ENCODE peak calls at places on chromosomes 11 and 22, in ten cellular contexts. One of them, this sample, is unnamed.

GRCh38 chr11:33257897-33258630 is 883 bp downstream of the HIPK3 start:
- DNase-seq in kidney: peak
- DNase-seq in adrenal gland: peak
- DNase-seq in right lobe of liver: peak
- DNase-seq in astrocyte of the cerebellum: no peak
- DNase-seq in lower leg skin: peak
- DNase-seq in GM12865: peak
- DNase-seq in dorsolateral prefrontal cortex: peak
- DNase-seq in PC-9: peak
- DNase-seq in psoas muscle: peak
- DNase-seq in this sample: peak

GRCh38 chr11:32034149-32034548 is 56.7 kb upstream of the RCN1 start:
- DNase-seq in kidney: no peak
- DNase-seq in adrenal gland: no peak
- DNase-seq in right lobe of liver: no peak
- DNase-seq in astrocyte of the cerebellum: peak
- DNase-seq in lower leg skin: no peak
- DNase-seq in GM12865: no peak
- DNase-seq in dorsolateral prefrontal cortex: no peak
- DNase-seq in PC-9: no peak
- DNase-seq in psoas muscle: no peak
- DNase-seq in this sample: no peak

GRCh38 chr11:12223771-12224536 is 113.6 kb downstream of the MICAL2 start:
- DNase-seq in kidney: no peak
- DNase-seq in adrenal gland: no peak
- DNase-seq in right lobe of liver: no peak
- DNase-seq in astrocyte of the cerebellum: no peak
- DNase-seq in lower leg skin: no peak
- DNase-seq in GM12865: no peak
- DNase-seq in dorsolateral prefrontal cortex: no peak
- DNase-seq in PC-9: peak
- DNase-seq in psoas muscle: no peak
- DNase-seq in this sample: no peak

GRCh38 chr11:75801362-75802021 is 13.5 kb upstream of the UVRAG start:
- DNase-seq in kidney: peak
- DNase-seq in adrenal gland: peak
- DNase-seq in right lobe of liver: no peak
- DNase-seq in astrocyte of the cerebellum: no peak
- DNase-seq in lower leg skin: no peak
- DNase-seq in GM12865: no peak
- DNase-seq in dorsolateral prefrontal cortex: no peak
- DNase-seq in PC-9: no peak
- DNase-seq in psoas muscle: no peak
- DNase-seq in this sample: no peak

GRCh38 chr11:92482502-92482901 is 257.9 kb downstream of the FAT3 start:
- DNase-seq in kidney: no peak
- DNase-seq in adrenal gland: no peak
- DNase-seq in right lobe of liver: no peak
- DNase-seq in astrocyte of the cerebellum: no peak
- DNase-seq in lower leg skin: no peak
- DNase-seq in GM12865: no peak
- DNase-seq in dorsolateral prefrontal cortex: no peak
- DNase-seq in PC-9: no peak
- DNase-seq in psoas muscle: no peak
- DNase-seq in this sample: no peak

GRCh38 chr11:2522636-2523255 is 77.9 kb downstream of the KCNQ1 start:
- DNase-seq in kidney: peak
- DNase-seq in adrenal gland: no peak
- DNase-seq in right lobe of liver: peak
- DNase-seq in astrocyte of the cerebellum: no peak
- DNase-seq in lower leg skin: peak
- DNase-seq in GM12865: no peak
- DNase-seq in dorsolateral prefrontal cortex: peak
- DNase-seq in PC-9: no peak
- DNase-seq in psoas muscle: peak
- DNase-seq in this sample: no peak

GRCh38 chr22:28907311-28908008 is 24.1 kb downstream of the ZNRF3 start:
- DNase-seq in kidney: no peak
- DNase-seq in adrenal gland: peak
- DNase-seq in right lobe of liver: no peak
- DNase-seq in astrocyte of the cerebellum: no peak
- DNase-seq in lower leg skin: no peak
- DNase-seq in GM12865: peak
- DNase-seq in dorsolateral prefrontal cortex: no peak
- DNase-seq in PC-9: no peak
- DNase-seq in psoas muscle: no peak
- DNase-seq in this sample: no peak

GRCh38 chr11:36222755-36223635 is 66.2 kb downstream of the COMMD9 start:
- DNase-seq in kidney: no peak
- DNase-seq in adrenal gland: no peak
- DNase-seq in right lobe of liver: no peak
- DNase-seq in astrocyte of the cerebellum: no peak
- DNase-seq in lower leg skin: no peak
- DNase-seq in GM12865: no peak
- DNase-seq in dorsolateral prefrontal cortex: no peak
- DNase-seq in PC-9: no peak
- DNase-seq in psoas muscle: no peak
- DNase-seq in this sample: no peak

GRCh38 chr11:61737636-61738386 is 14.6 kb upstream of the MYRF start:
- DNase-seq in kidney: no peak
- DNase-seq in adrenal gland: no peak
- DNase-seq in right lobe of liver: no peak
- DNase-seq in astrocyte of the cerebellum: no peak
- DNase-seq in lower leg skin: no peak
- DNase-seq in GM12865: no peak
- DNase-seq in dorsolateral prefrontal cortex: no peak
- DNase-seq in PC-9: no peak
- DNase-seq in psoas muscle: no peak
- DNase-seq in this sample: no peak

GRCh38 chr11:61738776-61739175 is 13.7 kb upstream of the MYRF start:
- DNase-seq in kidney: no peak
- DNase-seq in adrenal gland: no peak
- DNase-seq in right lobe of liver: no peak
- DNase-seq in astrocyte of the cerebellum: no peak
- DNase-seq in lower leg skin: no peak
- DNase-seq in GM12865: no peak
- DNase-seq in dorsolateral prefrontal cortex: no peak
- DNase-seq in PC-9: no peak
- DNase-seq in psoas muscle: no peak
- DNase-seq in this sample: no peak

GRCh38 chr11:61735391-61735790 is 17.0 kb upstream of the MYRF start:
- DNase-seq in kidney: peak
- DNase-seq in adrenal gland: no peak
- DNase-seq in right lobe of liver: no peak
- DNase-seq in astrocyte of the cerebellum: no peak
- DNase-seq in lower leg skin: no peak
- DNase-seq in GM12865: no peak
- DNase-seq in dorsolateral prefrontal cortex: no peak
- DNase-seq in PC-9: no peak
- DNase-seq in psoas muscle: no peak
- DNase-seq in this sample: no peak

GRCh38 chr11:61736310-61736709 is 16.1 kb upstream of the MYRF start:
- DNase-seq in kidney: no peak
- DNase-seq in adrenal gland: no peak
- DNase-seq in right lobe of liver: no peak
- DNase-seq in astrocyte of the cerebellum: no peak
- DNase-seq in lower leg skin: no peak
- DNase-seq in GM12865: no peak
- DNase-seq in dorsolateral prefrontal cortex: no peak
- DNase-seq in PC-9: no peak
- DNase-seq in psoas muscle: no peak
- DNase-seq in this sample: no peak

DNA sequence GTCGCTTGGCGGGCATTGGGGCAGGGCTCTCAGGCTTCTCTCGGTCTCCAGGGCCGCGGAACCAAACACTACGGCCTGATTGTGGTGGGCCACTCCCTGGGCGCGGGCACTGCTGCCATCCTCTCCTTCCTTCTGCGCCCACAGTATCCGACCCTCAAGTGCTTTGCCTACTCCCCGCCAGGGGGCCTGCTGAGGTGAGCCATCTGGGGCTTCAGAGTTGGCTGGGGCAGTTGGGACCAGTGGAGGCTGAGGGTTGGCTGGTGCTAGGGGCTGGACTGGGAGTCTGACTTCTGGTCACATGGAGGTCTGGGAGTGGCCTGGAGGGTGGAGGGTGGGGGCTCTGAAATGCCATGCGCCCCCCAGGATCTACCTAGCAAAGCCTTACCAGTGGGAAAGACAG is 15.3 kb upstream of the MYRF start:
- DNase-seq in kidney: no peak
- DNase-seq in adrenal gland: no peak
- DNase-seq in right lobe of liver: no peak
- DNase-seq in astrocyte of the cerebellum: no peak
- DNase-seq in lower leg skin: no peak
- DNase-seq in GM12865: peak
- DNase-seq in dorsolateral prefrontal cortex: no peak
- DNase-seq in PC-9: no peak
- DNase-seq in psoas muscle: no peak
- DNase-seq in this sample: no peak
- TF ChIP-seq CTCF in kidney: no peak
- TF ChIP-seq CTCF in adrenal gland: no peak
- TF ChIP-seq CTCF in right lobe of liver: no peak
- TF ChIP-seq CTCF in astrocyte of the cerebellum: no peak
- TF ChIP-seq CTCF in lower leg skin: no peak
- TF ChIP-seq CTCF in GM12865: peak
- TF ChIP-seq CTCF in dorsolateral prefrontal cortex: no peak
- TF ChIP-seq CTCF in PC-9: no peak
- TF ChIP-seq CTCF in psoas muscle: no peak
- TF ChIP-seq CTCF in this sample: no peak

GRCh38 chr22:21450320-21450831 is 16.8 kb upstream of the TMEM191C start:
- DNase-seq in kidney: peak
- DNase-seq in adrenal gland: peak
- DNase-seq in right lobe of liver: no peak
- DNase-seq in astrocyte of the cerebellum: no peak
- DNase-seq in lower leg skin: peak
- DNase-seq in GM12865: no peak
- DNase-seq in dorsolateral prefrontal cortex: no peak
- DNase-seq in PC-9: no peak
- DNase-seq in psoas muscle: peak
- DNase-seq in this sample: no peak

GRCh38 chr22:21448627-21449416 is 18.4 kb upstream of the TMEM191C start:
- DNase-seq in kidney: peak
- DNase-seq in adrenal gland: peak
- DNase-seq in right lobe of liver: no peak
- DNase-seq in astrocyte of the cerebellum: no peak
- DNase-seq in lower leg skin: peak
- DNase-seq in GM12865: no peak
- DNase-seq in dorsolateral prefrontal cortex: no peak
- DNase-seq in PC-9: no peak
- DNase-seq in psoas muscle: peak
- DNase-seq in this sample: no peak

GRCh38 chr22:21450858-21451331 is 16.3 kb upstream of the TMEM191C start:
- DNase-seq in kidney: peak
- DNase-seq in adrenal gland: peak
- DNase-seq in right lobe of liver: no peak
- DNase-seq in astrocyte of the cerebellum: no peak
- DNase-seq in lower leg skin: peak
- DNase-seq in GM12865: no peak
- DNase-seq in dorsolateral prefrontal cortex: no peak
- DNase-seq in PC-9: no peak
- DNase-seq in psoas muscle: no peak
- DNase-seq in this sample: no peak

GRCh38 chr22:21447694-21448402 is 19.3 kb upstream of the TMEM191C start:
- DNase-seq in kidney: peak
- DNase-seq in adrenal gland: peak
- DNase-seq in right lobe of liver: no peak
- DNase-seq in astrocyte of the cerebellum: no peak
- DNase-seq in lower leg skin: peak
- DNase-seq in GM12865: no peak
- DNase-seq in dorsolateral prefrontal cortex: no peak
- DNase-seq in PC-9: no peak
- DNase-seq in psoas muscle: peak
- DNase-seq in this sample: no peak

DNA sequence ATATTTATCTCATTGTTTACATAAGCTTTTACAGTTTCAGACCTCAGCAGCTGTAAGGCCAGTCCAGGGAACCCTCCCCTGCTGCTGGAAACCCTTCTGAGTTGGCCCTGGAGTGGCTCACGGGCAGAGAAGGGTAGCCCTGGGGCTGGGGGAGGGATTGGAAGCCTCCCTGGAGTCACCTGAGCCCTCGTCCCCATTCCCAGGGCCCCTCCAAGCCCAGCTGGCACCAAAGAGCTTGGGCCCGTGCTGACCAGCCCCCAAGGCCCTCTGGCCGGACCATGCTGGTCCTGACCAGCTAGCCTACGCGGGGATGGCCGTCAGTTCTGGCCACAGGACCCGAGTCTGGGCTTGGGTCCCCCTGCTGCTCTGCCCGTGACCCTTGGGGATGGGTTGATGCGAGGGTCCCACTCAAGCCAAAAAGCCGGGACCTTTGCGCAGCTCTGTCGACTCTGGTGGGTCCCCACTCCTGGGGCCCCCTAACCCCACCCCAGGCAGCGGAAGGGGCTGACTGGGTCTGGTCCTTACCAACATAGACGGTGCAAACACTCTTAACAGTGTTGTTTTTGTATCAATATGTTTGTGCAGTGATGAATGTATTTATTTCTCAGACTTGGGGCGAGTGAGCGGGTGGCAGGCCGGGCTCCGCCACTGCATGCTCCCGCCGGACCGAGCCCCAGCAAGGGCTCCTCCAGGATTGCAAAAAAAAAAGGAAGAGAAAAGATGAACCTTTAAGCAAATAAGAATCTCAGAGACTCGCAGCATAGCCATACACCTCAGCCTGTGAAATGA is 17.5 kb upstream of the TMEM191C start:
- DNase-seq in kidney: peak
- DNase-seq in adrenal gland: peak
- DNase-seq in right lobe of liver: no peak
- DNase-seq in astrocyte of the cerebellum: no peak
- DNase-seq in lower leg skin: peak
- DNase-seq in GM12865: no peak
- DNase-seq in dorsolateral prefrontal cortex: no peak
- DNase-seq in PC-9: no peak
- DNase-seq in psoas muscle: peak
- DNase-seq in this sample: no peak
- H3K4me3 ChIP-seq in kidney: no peak
- H3K4me3 ChIP-seq in adrenal gland: no peak
- H3K4me3 ChIP-seq in right lobe of liver: no peak
- H3K4me3 ChIP-seq in astrocyte of the cerebellum: no peak
- H3K4me3 ChIP-seq in lower leg skin: no peak
- H3K4me3 ChIP-seq in GM12865: no peak
- H3K4me3 ChIP-seq in dorsolateral prefrontal cortex: no peak
- H3K4me3 ChIP-seq in PC-9: no peak
- H3K4me3 ChIP-seq in psoas muscle: no peak
- H3K4me3 ChIP-seq in this sample: no peak

GRCh38 chr11:90491466-90491865 is 268.6 kb upstream of the CHORDC1 start:
- DNase-seq in kidney: no peak
- DNase-seq in adrenal gland: no peak
- DNase-seq in right lobe of liver: no peak
- DNase-seq in astrocyte of the cerebellum: no peak
- DNase-seq in lower leg skin: no peak
- DNase-seq in GM12865: no peak
- DNase-seq in dorsolateral prefrontal cortex: no peak
- DNase-seq in PC-9: no peak
- DNase-seq in psoas muscle: no peak
- DNase-seq in this sample: no peak
- TF ChIP-seq CTCF in kidney: no peak
- TF ChIP-seq CTCF in adrenal gland: no peak
- TF ChIP-seq CTCF in right lobe of liver: no peak
- TF ChIP-seq CTCF in astrocyte of the cerebellum: no peak
- TF ChIP-seq CTCF in lower leg skin: no peak
- TF ChIP-seq CTCF in GM12865: no peak
- TF ChIP-seq CTCF in dorsolateral prefrontal cortex: no peak
- TF ChIP-seq CTCF in PC-9: no peak
- TF ChIP-seq CTCF in psoas muscle: no peak
- TF ChIP-seq CTCF in this sample: no peak

DNA sequence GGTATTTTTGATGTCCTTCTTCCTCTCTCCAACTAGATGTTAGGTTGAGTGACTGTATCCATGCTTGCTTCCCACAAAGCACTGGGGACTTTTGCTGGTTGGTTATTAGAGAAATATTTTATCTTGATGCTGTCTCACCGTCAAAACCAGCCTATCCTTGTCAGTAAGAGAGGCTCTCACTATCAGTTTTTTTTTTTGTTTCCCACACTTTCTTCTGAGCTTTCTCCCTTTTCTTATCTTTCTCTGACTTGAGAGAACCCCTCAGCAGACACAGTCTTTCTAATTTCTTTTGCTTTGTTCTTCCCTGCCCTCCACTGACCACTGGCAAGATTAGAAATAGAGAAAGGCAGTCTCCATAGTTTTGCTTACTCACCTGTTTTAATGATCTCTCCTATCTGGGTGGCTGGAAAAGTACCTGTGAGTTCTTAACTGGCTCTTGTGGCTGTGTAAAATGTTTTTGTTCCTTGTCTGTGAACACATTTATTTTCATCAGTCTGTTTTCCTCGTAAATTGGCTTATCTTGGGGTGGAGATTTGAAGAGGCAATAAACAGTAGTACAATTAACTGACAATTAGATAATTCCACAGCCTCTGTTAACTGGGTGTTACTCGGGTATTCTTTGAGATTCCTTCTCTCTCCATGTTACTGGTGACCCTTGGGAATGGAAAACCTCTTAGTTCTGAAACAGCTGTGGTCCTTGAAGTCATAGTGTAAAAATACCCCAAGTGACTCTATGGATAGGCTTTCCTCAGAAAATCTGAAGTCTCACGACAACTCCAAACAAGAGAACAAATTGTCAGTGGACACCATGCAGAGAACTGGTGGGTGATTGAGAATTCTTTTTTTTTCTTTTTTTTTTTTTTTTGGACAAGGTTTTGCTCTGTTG is at the start of gene NXPE1:
- DNase-seq in kidney: no peak
- DNase-seq in adrenal gland: no peak
- DNase-seq in right lobe of liver: no peak
- DNase-seq in astrocyte of the cerebellum: no peak
- DNase-seq in lower leg skin: no peak
- DNase-seq in GM12865: no peak
- DNase-seq in dorsolateral prefrontal cortex: no peak
- DNase-seq in PC-9: no peak
- DNase-seq in psoas muscle: no peak
- DNase-seq in this sample: no peak
- H3K4me3 ChIP-seq in kidney: no peak
- H3K4me3 ChIP-seq in adrenal gland: no peak
- H3K4me3 ChIP-seq in right lobe of liver: no peak
- H3K4me3 ChIP-seq in astrocyte of the cerebellum: no peak
- H3K4me3 ChIP-seq in lower leg skin: no peak
- H3K4me3 ChIP-seq in GM12865: no peak
- H3K4me3 ChIP-seq in dorsolateral prefrontal cortex: no peak
- H3K4me3 ChIP-seq in PC-9: no peak
- H3K4me3 ChIP-seq in psoas muscle: no peak
- H3K4me3 ChIP-seq in this sample: no peak